ENCODE peak calls at places on chromosomes 11 and 22, in four cellular contexts. One of them, this sample, is unnamed.

GRCh38 chr22:48700566-48701295 is 1126.9 kb downstream of the BRD1 start:
- DNase-seq in HL-60: no peak
- DNase-seq in breast epithelium: no peak
- DNase-seq in K562: no peak
- DNase-seq in this sample: no peak

GRCh38 chr11:8757047-8757446 is 74.5 kb downstream of the RPL27A start:
- DNase-seq in HL-60: no peak
- DNase-seq in breast epithelium: no peak
- DNase-seq in K562: no peak
- DNase-seq in this sample: no peak

GRCh38 chr11:82631722-82632630 is 101.7 kb downstream of the FAM181B start:
- DNase-seq in HL-60: no peak
- DNase-seq in breast epithelium: no peak
- DNase-seq in K562: no peak
- DNase-seq in this sample: no peak

GRCh38 chr11:65381721-65382035 is 768 bp downstream of the SLC25A45 start:
- DNase-seq in HL-60: peak; percentile 62
- DNase-seq in breast epithelium: no peak
- DNase-seq in K562: no peak
- DNase-seq in this sample: no peak

GRCh38 chr22:43858156-43858895 is 4.0 kb downstream of the SULT4A1 start:
- DNase-seq in HL-60: no peak
- DNase-seq in breast epithelium: peak; percentile 37
- DNase-seq in K562: no peak
- DNase-seq in this sample: no peak

GRCh38 chr11:63560506-63561179 is 2.5 kb downstream of the PLAAT2 start:
- DNase-seq in HL-60: peak; percentile 20
- DNase-seq in breast epithelium: peak; percentile 74
- DNase-seq in K562: no peak
- DNase-seq in this sample: peak; percentile 34

GRCh38 chr11:409600-410471 is 5.0 kb downstream of the SIGIRR start:
- DNase-seq in HL-60: no peak
- DNase-seq in breast epithelium: no peak
- DNase-seq in K562: no peak
- DNase-seq in this sample: no peak

GRCh38 chr11:19419021-19419750 is 178.4 kb upstream of the E2F8 start:
- DNase-seq in HL-60: no peak
- DNase-seq in breast epithelium: no peak
- DNase-seq in K562: no peak
- DNase-seq in this sample: no peak

GRCh38 chr11:34243620-34244493 is 114.0 kb downstream of the ABTB2 start:
- DNase-seq in HL-60: no peak
- DNase-seq in breast epithelium: no peak
- DNase-seq in K562: peak; percentile 47
- DNase-seq in this sample: no peak

GRCh38 chr11:17978553-17979287 is 34.1 kb downstream of the SERGEF start:
- DNase-seq in HL-60: peak; percentile 50
- DNase-seq in breast epithelium: no peak
- DNase-seq in K562: peak; percentile 63
- DNase-seq in this sample: no peak

GRCh38 chr22:47094861-47095330 is 332.4 kb downstream of the TBC1D22A start:
- DNase-seq in HL-60: no peak
- DNase-seq in breast epithelium: no peak
- DNase-seq in K562: no peak
- DNase-seq in this sample: no peak

GRCh38 chr11:86091566-86091965 is 22.7 kb upstream of the PICALM start:
- DNase-seq in HL-60: no peak
- DNase-seq in breast epithelium: no peak
- DNase-seq in K562: no peak
- DNase-seq in this sample: no peak

GRCh38 chr11:6968816-6969215 is 42.6 kb downstream of the ZNF215 start:
- DNase-seq in HL-60: no peak
- DNase-seq in breast epithelium: no peak
- DNase-seq in K562: no peak
- DNase-seq in this sample: no peak

GRCh38 chr11:61773356-61773755 is 19.0 kb downstream of the TMEM258 start:
- DNase-seq in HL-60: no peak
- DNase-seq in breast epithelium: no peak
- DNase-seq in K562: no peak
- DNase-seq in this sample: no peak

GRCh38 chr22:29716814-29717213 is 3.0 kb upstream of the CABP7 start:
- DNase-seq in HL-60: peak; percentile 50
- DNase-seq in breast epithelium: no peak
- DNase-seq in K562: peak; percentile 66
- DNase-seq in this sample: no peak

GRCh38 chr11:34968862-34969261 is 52.4 kb downstream of the PDHX start:
- DNase-seq in HL-60: no peak
- DNase-seq in breast epithelium: no peak
- DNase-seq in K562: no peak
- DNase-seq in this sample: no peak

GRCh38 chr11:64688534-64688982 is 34.4 kb downstream of the NRXN2 start:
- DNase-seq in HL-60: peak; percentile 91
- DNase-seq in breast epithelium: peak; percentile 78
- DNase-seq in K562: peak; percentile 92
- DNase-seq in this sample: peak; percentile 97

GRCh38 chr11:132840660-132841059 is 691.6 kb downstream of the OPCML start:
- DNase-seq in HL-60: no peak
- DNase-seq in breast epithelium: no peak
- DNase-seq in K562: no peak
- DNase-seq in this sample: no peak

GRCh38 chr22:20523118-20523983 is 15.9 kb downstream of the MED15 start:
- DNase-seq in HL-60: peak; percentile 49
- DNase-seq in breast epithelium: no peak
- DNase-seq in K562: peak; percentile 77
- DNase-seq in this sample: no peak

GRCh38 chr11:59668950-59669610 is at the start of gene PATL1:
- DNase-seq in HL-60: peak; percentile 99
- DNase-seq in breast epithelium: peak; percentile 99
- DNase-seq in K562: peak; percentile 98
- DNase-seq in this sample: peak; percentile 100

GRCh38 chr11:93279911-93280347 is 50.6 kb upstream of the DEUP1 start:
- DNase-seq in HL-60: no peak
- DNase-seq in breast epithelium: no peak
- DNase-seq in K562: no peak
- DNase-seq in this sample: no peak

GRCh38 chr22:36227396-36227795 is 11.9 kb downstream of the APOL2 start:
- DNase-seq in HL-60: no peak
- DNase-seq in breast epithelium: no peak
- DNase-seq in K562: no peak
- DNase-seq in this sample: no peak

GRCh38 chr11:130672911-130673310 is 224.5 kb downstream of the ADAMTS15 start:
- DNase-seq in HL-60: no peak
- DNase-seq in breast epithelium: no peak
- DNase-seq in K562: no peak
- DNase-seq in this sample: peak; percentile 89

GRCh38 chr11:84719935-84720577 is 907.1 kb downstream of the DLG2 start:
- DNase-seq in HL-60: no peak
- DNase-seq in breast epithelium: no peak
- DNase-seq in K562: no peak
- DNase-seq in this sample: no peak

GRCh38 chr22:39185601-39186012 is 33.1 kb upstream of the CBX7 start:
- DNase-seq in HL-60: no peak
- DNase-seq in breast epithelium: peak; percentile 46
- DNase-seq in K562: peak; percentile 44
- DNase-seq in this sample: no peak

GRCh38 chr11:12124306-12124705 is 13.9 kb downstream of the MICAL2 start:
- DNase-seq in HL-60: no peak
- DNase-seq in breast epithelium: no peak
- DNase-seq in K562: no peak
- DNase-seq in this sample: no peak

GRCh38 chr11:74702383-74703007 is 28.7 kb downstream of the CHRDL2 start:
- DNase-seq in HL-60: peak; percentile 59
- DNase-seq in breast epithelium: no peak
- DNase-seq in K562: peak; percentile 84
- DNase-seq in this sample: no peak

GRCh38 chr22:50678651-50679521 is 6.3 kb downstream of the SHANK3 start:
- DNase-seq in HL-60: no peak
- DNase-seq in breast epithelium: no peak
- DNase-seq in K562: no peak
- DNase-seq in this sample: no peak

GRCh38 chr11:68940651-68941323 is 37.1 kb downstream of the IGHMBP2 start:
- DNase-seq in HL-60: no peak
- DNase-seq in breast epithelium: no peak
- DNase-seq in K562: no peak
- DNase-seq in this sample: no peak

GRCh38 chr11:122721201-122721963 is 65.9 kb downstream of the UBASH3B start:
- DNase-seq in HL-60: no peak
- DNase-seq in breast epithelium: no peak
- DNase-seq in K562: no peak
- DNase-seq in this sample: no peak

GRCh38 chr11:117832511-117832910 is 8.0 kb upstream of the FXYD2 start:
- DNase-seq in HL-60: no peak
- DNase-seq in breast epithelium: no peak
- DNase-seq in K562: no peak
- DNase-seq in this sample: no peak

GRCh38 chr11:60914620-60915249 is 777 bp downstream of the TMEM109 start:
- DNase-seq in HL-60: peak; percentile 29
- DNase-seq in breast epithelium: no peak
- DNase-seq in K562: peak; percentile 61
- DNase-seq in this sample: no peak

GRCh38 chr22:48942698-48943566 is 884.7 kb downstream of the BRD1 start:
- DNase-seq in HL-60: no peak
- DNase-seq in breast epithelium: peak; percentile 38
- DNase-seq in K562: no peak
- DNase-seq in this sample: peak; percentile 82

GRCh38 chr11:95150977-95151684 is 61.5 kb downstream of the ENDOD1 start:
- DNase-seq in HL-60: peak; percentile 91
- DNase-seq in breast epithelium: peak; percentile 88
- DNase-seq in K562: peak; percentile 82
- DNase-seq in this sample: peak; percentile 98

GRCh38 chr11:61102667-61103491 is 590 bp downstream of the CD5 start:
- DNase-seq in HL-60: no peak
- DNase-seq in breast epithelium: no peak
- DNase-seq in K562: no peak
- DNase-seq in this sample: no peak

GRCh38 chr11:129460714-129461113 is 85.1 kb downstream of the BARX2 start:
- DNase-seq in HL-60: no peak
- DNase-seq in breast epithelium: no peak
- DNase-seq in K562: no peak
- DNase-seq in this sample: no peak

GRCh38 chr11:129455756-129456436 is 80.2 kb downstream of the BARX2 start:
- DNase-seq in HL-60: no peak
- DNase-seq in breast epithelium: no peak
- DNase-seq in K562: no peak
- DNase-seq in this sample: no peak

GRCh38 chr11:129457321-129457720 is 81.7 kb downstream of the BARX2 start:
- DNase-seq in HL-60: no peak
- DNase-seq in breast epithelium: no peak
- DNase-seq in K562: no peak
- DNase-seq in this sample: no peak

GRCh38 chr11:129458278-129458677 is 82.6 kb downstream of the BARX2 start:
- DNase-seq in HL-60: no peak
- DNase-seq in breast epithelium: no peak
- DNase-seq in K562: no peak
- DNase-seq in this sample: no peak

GRCh38 chr11:129458756-129459535 is 83.3 kb downstream of the BARX2 start:
- DNase-seq in HL-60: no peak
- DNase-seq in breast epithelium: peak; percentile 71
- DNase-seq in K562: no peak
- DNase-seq in this sample: peak; percentile 74
- TF ChIP-seq POLR2AphosphoS5 in HL-60: no peak
- TF ChIP-seq POLR2AphosphoS5 in breast epithelium: no peak
- TF ChIP-seq POLR2AphosphoS5 in K562: no peak
- TF ChIP-seq POLR2AphosphoS5 in this sample: no peak

DNA sequence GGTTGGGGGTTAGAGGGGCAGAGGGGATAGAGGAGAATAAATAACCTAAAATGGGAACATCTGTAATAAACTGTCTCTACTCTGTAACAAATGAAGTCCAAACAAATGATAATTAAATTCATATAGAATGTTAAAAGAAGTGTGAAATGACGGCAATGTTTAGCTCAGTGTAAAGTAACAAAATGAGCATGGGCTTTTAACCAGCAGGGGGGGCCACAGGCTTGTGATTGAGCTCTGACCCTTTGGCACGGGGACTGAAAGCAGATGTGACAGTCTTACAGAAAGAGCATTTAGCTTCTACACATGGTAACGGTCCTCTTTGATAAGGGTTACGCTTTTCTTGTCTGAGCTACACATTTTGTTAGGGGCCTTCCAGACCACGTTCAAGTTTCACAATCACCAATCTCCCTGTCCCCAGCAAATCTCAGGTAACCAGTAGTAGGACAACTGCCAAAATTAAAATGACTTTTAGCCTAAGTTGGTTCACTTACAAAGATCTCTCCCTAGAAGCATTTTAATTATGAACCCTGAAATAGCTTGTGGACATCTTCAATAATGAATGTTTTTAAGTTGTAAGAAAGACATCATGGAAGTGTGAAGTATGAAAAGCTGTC is 262.5 kb downstream of the DCDC1 start:
- DNase-seq in HL-60: peak; percentile 59
- DNase-seq in breast epithelium: no peak
- DNase-seq in K562: peak; percentile 49
- DNase-seq in this sample: no peak
- TF ChIP-seq CTCF in HL-60: peak; percentile 55
- TF ChIP-seq CTCF in breast epithelium: peak; percentile 10
- TF ChIP-seq CTCF in K562: peak; percentile 55
- TF ChIP-seq CTCF in this sample: peak; percentile 50

GRCh38 chr11:2912498-2912897 is 16.7 kb downstream of the PHLDA2 start:
- DNase-seq in HL-60: no peak
- DNase-seq in breast epithelium: peak; percentile 96
- DNase-seq in K562: peak; percentile 90
- DNase-seq in this sample: no peak
- TF ChIP-seq POLR2AphosphoS5 in HL-60: no peak
- TF ChIP-seq POLR2AphosphoS5 in breast epithelium: no peak
- TF ChIP-seq POLR2AphosphoS5 in K562: no peak
- TF ChIP-seq POLR2AphosphoS5 in this sample: no peak

GRCh38 chr11:134271978-134272377 is 4.2 kb upstream of the GLB1L3 start:
- DNase-seq in HL-60: no peak
- DNase-seq in breast epithelium: no peak
- DNase-seq in K562: no peak
- DNase-seq in this sample: no peak

GRCh38 chr11:134272381-134273316 is 3.5 kb upstream of the GLB1L3 start:
- DNase-seq in HL-60: no peak
- DNase-seq in breast epithelium: no peak
- DNase-seq in K562: no peak
- DNase-seq in this sample: no peak

GRCh38 chr11:134267466-134267865 is 8.7 kb upstream of the GLB1L3 start:
- DNase-seq in HL-60: no peak
- DNase-seq in breast epithelium: no peak
- DNase-seq in K562: no peak
- DNase-seq in this sample: no peak

GRCh38 chr11:134267966-134268365 is 8.2 kb upstream of the GLB1L3 start:
- DNase-seq in HL-60: no peak
- DNase-seq in breast epithelium: no peak
- DNase-seq in K562: no peak
- DNase-seq in this sample: no peak

DNA sequence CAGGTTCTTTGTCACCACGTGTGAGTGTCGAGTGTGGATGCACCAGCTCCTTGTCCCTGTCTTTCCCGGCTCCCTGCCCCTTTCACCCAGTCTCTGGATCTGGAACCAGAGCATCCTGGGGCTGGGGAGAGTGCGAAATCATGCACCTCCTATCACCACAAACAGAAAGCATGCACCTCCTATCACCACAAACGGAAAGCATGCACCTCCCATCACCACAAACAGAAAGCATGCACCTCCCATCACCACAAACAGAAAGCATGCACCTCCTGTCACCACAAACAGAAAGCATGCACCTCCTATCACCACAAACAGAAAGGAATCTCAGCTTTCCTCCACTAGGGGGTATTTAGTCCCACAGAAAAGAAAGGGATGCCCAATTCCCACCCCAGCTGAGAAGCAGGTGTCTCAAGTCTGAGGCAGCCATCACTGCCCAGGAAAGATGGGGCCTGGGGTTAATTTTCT is 5.9 kb upstream of the GLB1L3 start:
- DNase-seq in HL-60: no peak
- DNase-seq in breast epithelium: no peak
- DNase-seq in K562: peak; percentile 54
- DNase-seq in this sample: no peak
- TF ChIP-seq CTCF in HL-60: no peak
- TF ChIP-seq CTCF in breast epithelium: no peak
- TF ChIP-seq CTCF in K562: peak; percentile 27
- TF ChIP-seq CTCF in this sample: no peak

This sample was measured in esophagus muscularis mucosa.